ENCODE peak calls at places on chromosome 17, in nine cellular contexts. F is sigmoid colon; V is heart right ventricle; T is naive thymus-derived CD4-positive, alpha-beta T cell; Q is AG04450; S is CD8-positive, alpha-beta memory T cell; H is RWPE1; R is cardiac muscle cell; I is CD8-positive, alpha-beta T cell. J is an unnamed sample.

GRCh38 chr17:40451420-40451819 is 8.2 kb downstream of the IGFBP4 start:
- DNase-seq in F (peak; percentile 96), V (peak; percentile 86), T (no peak), Q (peak; percentile 84), S (no peak), H (no peak), R (peak; percentile 82), I (no peak), J (peak; percentile 83)

GRCh38 chr17:39979021-39979660 is 1.5 kb upstream of the PSMD3 start:
- DNase-seq in F (no peak), V (no peak), T (no peak), Q (peak; percentile 78), S (no peak), H (peak; percentile 52), R (no peak), I (no peak), J (no peak)

GRCh38 chr17:63516910-63517824 is 6.0 kb upstream of the KCNH6 start:
- DNase-seq in F (no peak), V (no peak), T (no peak), Q (peak; percentile 21), S (no peak), H (peak; percentile 22), R (no peak), I (no peak), J (no peak)

GRCh38 chr17:31509095-31509804 is 117.8 kb downstream of the RAB11FIP4 start:
- DNase-seq in F (no peak), V (no peak), T (no peak), Q (no peak), S (peak; percentile 49), H (no peak), R (no peak), I (no peak), J (no peak)

GRCh38 chr17:82551779-82552457 is 32.4 kb downstream of the FOXK2 start:
- DNase-seq in F (peak; percentile 91), V (peak; percentile 65), T (peak; percentile 69), Q (peak; percentile 37), S (peak; percentile 82), H (peak; percentile 87), R (peak; percentile 76), I (peak; percentile 82), J (peak; percentile 51)

GRCh38 chr17:13561606-13562270 is 40.0 kb downstream of the HS3ST3A1 start:
- DNase-seq in F (no peak), V (no peak), T (no peak), Q (peak; percentile 78), S (no peak), H (no peak), R (no peak), I (no peak), J (no peak)

GRCh38 chr17:19812407-19812806 is 55.3 kb downstream of the ULK2 start:
- DNase-seq in F (no peak), V (no peak), T (peak; percentile 2), Q (no peak), S (no peak), H (no peak), R (no peak), I (no peak), J (no peak)

GRCh38 chr17:60134396-60135159 is 15.2 kb upstream of the CA4 start:
- DNase-seq in F (peak; percentile 50), V (no peak), T (peak; percentile 41), Q (no peak), S (no peak), H (no peak), R (no peak), I (peak; percentile 51), J (no peak)

GRCh38 chr17:62680541-62681052 is 53.1 kb downstream of the MRC2 start:
- DNase-seq in F (peak; percentile 53), V (no peak), T (no peak), Q (no peak), S (no peak), H (no peak), R (no peak), I (no peak), J (no peak)

GRCh38 chr17:74202879-74203432 is 522 bp upstream of the RPL38 start:
- DNase-seq in F (no peak), V (no peak), T (no peak), Q (no peak), S (no peak), H (no peak), R (no peak), I (no peak), J (no peak)

GRCh38 chr17:68456529-68457167 is 648 bp downstream of the WIPI1 start:
- DNase-seq in F (peak; percentile 92), V (peak; percentile 78), T (no peak), Q (peak; percentile 77), S (peak; percentile 49), H (peak; percentile 64), R (peak; percentile 90), I (no peak), J (peak; percentile 82)

GRCh38 chr17:2685696-2686095 is 25.9 kb downstream of the CLUH start:
- DNase-seq in F (peak; percentile 63), V (peak; percentile 20), T (no peak), Q (no peak), S (no peak), H (no peak), R (no peak), I (no peak), J (no peak)

GRCh38 chr17:16472539-16472938 is 19.5 kb downstream of the LRRC75A start:
- DNase-seq in F (no peak), V (no peak), T (no peak), Q (no peak), S (no peak), H (no peak), R (no peak), I (no peak), J (no peak)

GRCh38 chr17:43025290-43025657 is 243 bp downstream of the RND2 start:
- DNase-seq in F (no peak), V (no peak), T (no peak), Q (no peak), S (no peak), H (no peak), R (no peak), I (no peak), J (no peak)

GRCh38 chr17:74610108-74610507 is 13.4 kb downstream of the CD300E start:
- DNase-seq in F (no peak), V (no peak), T (no peak), Q (no peak), S (no peak), H (no peak), R (peak; percentile 73), I (no peak), J (no peak)

GRCh38 chr17:18172528-18173278 is 10.9 kb upstream of the ALKBH5 start:
- DNase-seq in F (no peak), V (no peak), T (no peak), Q (no peak), S (no peak), H (no peak), R (no peak), I (no peak), J (no peak)

GRCh38 chr17:601462-602303 is 113.0 kb downstream of the VPS53 start:
- DNase-seq in F (peak; percentile 73), V (no peak), T (no peak), Q (peak; percentile 59), S (no peak), H (no peak), R (peak; percentile 32), I (no peak), J (no peak)

GRCh38 chr17:79840204-79840988 is 1.2 kb upstream of the CBX4 start:
- DNase-seq in F (peak; percentile 92), V (peak; percentile 70), T (no peak), Q (no peak), S (no peak), H (no peak), R (peak; percentile 44), I (peak; percentile 41), J (peak; percentile 81)

GRCh38 chr17:1083451-1084187 is 86.7 kb downstream of the TIMM22 start:
- DNase-seq in F (no peak), V (no peak), T (no peak), Q (no peak), S (no peak), H (no peak), R (no peak), I (no peak), J (no peak)

GRCh38 chr17:50763716-50764450 is 3.4 kb downstream of the ANKRD40CL start:
- DNase-seq in F (no peak), V (no peak), T (no peak), Q (no peak), S (no peak), H (no peak), R (no peak), I (no peak), J (no peak)

GRCh38 chr17:76735586-76736348 is 1.4 kb downstream of the SRSF2 start:
- DNase-seq in F (no peak), V (no peak), T (no peak), Q (no peak), S (no peak), H (no peak), R (no peak), I (no peak), J (no peak)

GRCh38 chr17:76940293-76940692 is 72.1 kb downstream of the MGAT5B start:
- DNase-seq in F (no peak), V (no peak), T (no peak), Q (no peak), S (no peak), H (no peak), R (no peak), I (no peak), J (no peak)

GRCh38 chr17:77610980-77611641 is 347.4 kb upstream of the TNRC6C start:
- DNase-seq in F (peak; percentile 57), V (no peak), T (no peak), Q (no peak), S (no peak), H (no peak), R (no peak), I (no peak), J (no peak)

GRCh38 chr17:48562934-48563333 is 15.2 kb downstream of the HOXB4 start:
- DNase-seq in F (no peak), V (no peak), T (no peak), Q (no peak), S (no peak), H (no peak), R (no peak), I (no peak), J (no peak)
- H3K27ac ChIP-seq in F (peak overlapping the region; percentile 97), V (no peak overlapping the region), T (no peak overlapping the region), Q (peak overlapping the region; percentile 77), S (no peak overlapping the region), H (no peak overlapping the region), R (no peak overlapping the region), I (no peak overlapping the region), J (no peak overlapping the region)

GRCh38 chr17:27892542-27892865 is 661 bp downstream of the LYRM9 start:
- DNase-seq in F (no peak), V (no peak), T (no peak), Q (no peak), S (no peak), H (no peak), R (no peak), I (no peak), J (no peak)
- H3K27ac ChIP-seq in F (peak overlapping the region; percentile 89), V (peak overlapping the region; percentile 92), T (peak overlapping the region; percentile 73), Q (peak overlapping the region; percentile 21), S (peak overlapping the region; percentile 58), H (peak overlapping the region; percentile 65), R (peak overlapping the region; percentile 61), I (peak overlapping the region; percentile 56), J (peak overlapping the region; percentile 95)

GRCh38 chr17:57986841-57987581 is 1.0 kb downstream of the VEZF1 start:
- DNase-seq in F (peak; percentile 84), V (peak; percentile 47), T (no peak), Q (peak; percentile 66), S (peak; percentile 52), H (no peak), R (peak; percentile 58), I (peak; percentile 55), J (no peak)
- H3K27ac ChIP-seq in F (peak overlapping the region; percentile 97), V (peak overlapping the region; percentile 98), T (peak overlapping the region; percentile 87), Q (peak overlapping the region; percentile 96), S (peak overlapping the region; percentile 47), H (peak overlapping the region; percentile 98), R (peak overlapping the region; percentile 95), I (peak overlapping the region; percentile 57), J (peak overlapping the region; percentile 98)

GRCh38 chr17:4540224-4541040 is 14.8 kb downstream of the MYBBP1A start:
- DNase-seq in F (peak; percentile 66), V (peak; percentile 60), T (no peak), Q (no peak), S (no peak), H (no peak), R (no peak), I (no peak), J (no peak)
- H3K27ac ChIP-seq in F (no peak overlapping the region), V (peak overlapping the region; percentile 59), T (no peak overlapping the region), Q (no peak overlapping the region), S (no peak overlapping the region), H (peak overlapping the region; percentile 49), R (no peak overlapping the region), I (no peak overlapping the region), J (peak overlapping the region; percentile 41)